ENCODE peak calls at places on chromosomes 13 and 19, in four cellular contexts. W, O, F and Z are unnamed samples.

GRCh38 chr19:40461669-40462221 is 3.8 kb downstream of the BLVRB start:
- DNase-seq in O (peak), W (no peak), F (peak), Z (no peak)

GRCh38 chr13:44417876-44418275 is 44.3 kb downstream of the SERP2 start:
- DNase-seq in O (no peak), W (no peak), F (no peak), Z (no peak)

GRCh38 chr19:8578642-8579265 is 1.5 kb upstream of the MYO1F start:
- DNase-seq in W (peak), O (peak), F (no peak), Z (peak)

GRCh38 chr13:45472171-45472705 is 7.5 kb downstream of the COG3 start:
- DNase-seq in F (no peak), W (no peak), O (no peak), Z (no peak)

GRCh38 chr19:19279853-19280252 is 6.8 kb upstream of the TM6SF2 start:
- DNase-seq in O (no peak), W (no peak), F (no peak), Z (no peak)

GRCh38 chr19:8361921-8362793 is 1.8 kb upstream of the ANGPTL4 start:
- DNase-seq in F (no peak), O (peak), W (no peak), Z (no peak)

GRCh38 chr19:45049073-45049736 is 10.4 kb downstream of the CLASRP start:
- DNase-seq in W (no peak), F (no peak), O (no peak), Z (no peak)

GRCh38 chr13:107835339-107836018 is 379.9 kb downstream of the LIG4 start:
- DNase-seq in O (no peak), W (no peak), F (no peak), Z (no peak)

GRCh38 chr13:50353651-50354415 is 338.6 kb downstream of the KCNRG start:
- DNase-seq in F (no peak), W (no peak), O (no peak), Z (no peak)

GRCh38 chr13:50129065-50129922 is 114.0 kb downstream of the KCNRG start:
- DNase-seq in F (no peak), W (no peak), O (no peak), Z (peak)

GRCh38 chr13:45464141-45464686 is 525 bp upstream of the COG3 start:
- DNase-seq in W (no peak), O (no peak), F (no peak), Z (no peak)

GRCh38 chr19:14139944-14140343 is 3.6 kb upstream of the ASF1B start:
- DNase-seq in O (no peak), W (no peak), F (no peak), Z (no peak)

GRCh38 chr19:14135985-14136508 is 342 bp downstream of the ASF1B start:
- DNase-seq in F (no peak), O (no peak), W (no peak), Z (no peak)

GRCh38 chr19:14141041-14141440 is 4.7 kb upstream of the ASF1B start:
- DNase-seq in W (no peak), O (no peak), F (no peak), Z (no peak)

GRCh38 chr19:14136509-14137281 is at the start of gene ASF1B:
- DNase-seq in F (peak), O (peak), W (peak), Z (peak)

DNA sequence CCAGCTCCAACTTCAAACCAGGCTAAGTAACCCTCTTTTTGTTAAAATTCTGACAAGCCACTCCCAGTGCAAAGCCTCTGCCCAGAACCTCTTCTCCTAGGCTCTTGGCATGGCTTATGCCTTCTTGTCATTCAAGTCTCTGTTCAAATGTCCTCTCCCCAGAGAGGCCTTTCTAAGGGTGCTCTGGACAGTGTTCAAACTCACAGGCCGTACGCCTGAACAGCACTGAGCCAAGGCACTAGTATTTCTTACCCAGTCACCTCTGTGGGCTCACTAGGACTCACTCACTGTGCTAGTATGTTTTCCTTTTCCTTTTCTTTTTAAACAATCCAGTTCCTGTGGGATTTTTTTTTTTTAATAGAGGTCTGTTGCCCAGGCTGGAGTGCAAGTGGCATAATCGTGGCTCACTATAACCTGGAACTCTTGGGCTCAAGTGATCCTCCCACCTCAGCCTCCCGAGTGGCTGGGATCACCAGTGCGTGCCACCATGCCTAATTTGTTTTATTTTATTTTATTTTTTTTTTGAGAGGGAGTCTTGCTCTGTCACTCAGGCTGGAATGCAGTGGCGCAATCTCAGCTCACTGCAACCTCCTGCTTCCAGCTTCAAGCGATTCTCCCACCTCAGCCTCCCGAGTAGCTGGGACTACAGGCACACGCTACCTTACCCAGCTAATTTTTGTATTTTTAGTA is 2.3 kb upstream of the ASF1B start:
- DNase-seq in W (no peak), F (no peak), O (no peak), Z (no peak)
- TF ChIP-seq HDAC2 in W (no peak), F (no peak), O (no peak), Z (no peak)

GRCh38 chr13:48504606-48505369 is 28.1 kb downstream of the RCBTB2 start:
- DNase-seq in W (no peak), F (no peak), O (no peak), Z (no peak)
- TF ChIP-seq CEBPB in W (no peak), F (no peak), O (no peak), Z (no peak)

GRCh38 chr13:22275393-22275792 is 604.5 kb downstream of the FGF9 start:
- DNase-seq in O (no peak), F (no peak), W (no peak), Z (no peak)

GRCh38 chr13:22270881-22271280 is 600.0 kb downstream of the FGF9 start:
- DNase-seq in W (no peak), O (no peak), F (no peak), Z (no peak)

GRCh38 chr13:22271963-22272362 is 601.1 kb downstream of the FGF9 start:
- DNase-seq in W (no peak), O (no peak), F (no peak), Z (no peak)
- H3K9ac ChIP-seq in W (no peak), O (no peak), F (no peak), Z (no peak)

GRCh38 chr13:32011971-32012370 is 19.6 kb upstream of the FRY start:
- DNase-seq in O (no peak), F (no peak), W (no peak), Z (no peak)
- TF ChIP-seq HDAC2 in O (no peak), F (no peak), W (no peak), Z (no peak)

GRCh38 chr13:32585625-32586021 is 629 bp upstream of the PDS5B start:
- DNase-seq in W (no peak), O (no peak), F (no peak), Z (no peak)
- TF ChIP-seq CEBPB in W (no peak), O (no peak), F (no peak), Z (no peak)

DNA sequence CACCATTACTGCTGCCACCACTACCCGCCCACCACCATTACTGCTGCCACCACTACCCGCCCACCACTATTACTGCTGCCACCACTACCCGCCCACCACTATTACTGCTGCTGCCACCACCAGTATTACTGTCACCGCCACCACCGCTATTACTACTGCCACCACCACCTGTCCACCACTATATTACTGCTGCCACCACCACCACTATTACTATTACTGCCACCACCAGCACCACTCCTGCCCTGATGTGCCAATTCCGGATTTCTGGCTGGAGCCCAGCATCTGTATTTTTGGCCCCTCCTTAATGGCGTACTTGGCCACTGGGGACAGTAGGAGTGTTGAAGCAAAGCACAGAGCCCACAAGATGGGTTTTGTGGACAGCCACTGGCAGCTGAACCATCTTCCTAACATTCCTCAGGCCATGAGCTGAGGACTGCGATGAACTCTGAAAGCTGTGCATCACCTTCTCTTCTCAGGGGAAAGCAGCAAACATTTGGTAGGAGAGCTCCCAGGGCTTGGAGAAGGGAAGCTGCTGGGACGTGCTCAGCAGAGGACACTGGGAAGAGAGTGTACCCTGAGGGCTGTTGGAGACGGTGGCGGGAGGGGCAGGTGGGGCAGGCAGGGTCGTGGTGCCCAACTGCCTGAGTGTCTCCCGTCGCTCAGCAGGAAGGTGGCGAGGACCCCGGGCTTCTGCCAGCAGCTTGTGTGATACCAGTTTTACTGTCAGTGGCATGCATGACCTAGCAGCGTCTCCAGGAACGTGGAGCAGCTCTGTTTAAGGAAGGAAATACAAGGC is 23.0 kb downstream of the CUL4A start:
- DNase-seq in W (no peak), F (no peak), O (no peak), Z (no peak)
- H3K9ac ChIP-seq in W (no peak), F (no peak), O (no peak), Z (no peak)